ENCODE peak calls at places on chromosome 12, in nine cellular contexts. H is adrenal gland, N is BJ, G is left ventricle myocardium inferior, O is ovary, Y is mammary epithelial cell, X is RWPE2, W is cardiac fibroblast, C is IMR-90. S is an unnamed sample.

GRCh38 chr12:54472494-54473262 is 724 bp downstream of the GTSF1 start:
- DNase-seq in W (no peak), C (no peak), G (no peak), X (no peak), O (no peak), Y (no peak), N (no peak), H (no peak), S (no peak)

GRCh38 chr12:51941011-51941561 is 10.4 kb upstream of the ACVR1B start:
- DNase-seq in W (peak), C (peak), Y (no peak), N (no peak), G (no peak), X (no peak), O (no peak), H (peak), S (peak)

GRCh38 chr12:4274396-4274959 is 916 bp downstream of the CCND2 start:
- DNase-seq in X (no peak), W (peak), N (no peak), Y (peak), G (no peak), H (no peak), C (no peak), O (no peak), S (no peak)

GRCh38 chr12:132345126-132345525 is 15.7 kb upstream of the GALNT9 start:
- DNase-seq in Y (no peak), C (no peak), W (no peak), X (no peak), H (no peak), O (no peak), N (no peak), G (no peak), S (no peak)

GRCh38 chr12:41023836-41024235 is 164.3 kb upstream of the PDZRN4 start:
- DNase-seq in H (no peak), Y (no peak), X (no peak), O (no peak), N (no peak), C (no peak), W (no peak), G (no peak), S (no peak)

GRCh38 chr12:7588703-7589329 is 76.9 kb downstream of the APOBEC1 start:
- DNase-seq in G (no peak), W (peak), H (peak), O (no peak), Y (peak), C (peak), N (no peak), X (no peak), S (peak)

GRCh38 chr12:131209082-131210070 is 255.7 kb downstream of the ADGRD1 start:
- DNase-seq in C (no peak), W (no peak), Y (no peak), X (no peak), N (no peak), O (no peak), G (no peak), H (no peak), S (no peak)

GRCh38 chr12:113135178-113136127 is at the start of gene RASAL1:
- DNase-seq in G (no peak), Y (peak), H (peak), N (no peak), C (no peak), X (no peak), O (no peak), W (no peak), S (peak)

GRCh38 chr12:92030618-92031017 is 115.0 kb downstream of the BTG1 start:
- DNase-seq in O (peak), Y (peak), W (peak), H (peak), N (no peak), C (peak), G (no peak), X (no peak), S (no peak)

GRCh38 chr12:2934371-2934770 is 24.8 kb upstream of the TEAD4 start:
- DNase-seq in W (no peak), X (no peak), N (no peak), G (no peak), H (no peak), C (no peak), Y (no peak), O (no peak), S (no peak)

GRCh38 chr12:110355080-110355479 is 48.4 kb downstream of the ANAPC7 start:
- DNase-seq in N (no peak), X (no peak), H (peak), C (no peak), G (no peak), W (no peak), Y (no peak), O (no peak), S (peak)

GRCh38 chr12:63042646-63043045 is 107.7 kb upstream of the PPM1H start:
- DNase-seq in C (peak), Y (no peak), G (no peak), H (no peak), N (no peak), W (peak), O (no peak), X (no peak), S (peak)

GRCh38 chr12:120709976-120710804 is at the start of gene UNC119B:
- DNase-seq in Y (peak), C (peak), X (no peak), G (peak), N (no peak), W (peak), O (peak), H (peak), S (peak)

GRCh38 chr12:20624718-20625117 is 70.4 kb upstream of the SLCO1C1 start:
- DNase-seq in W (peak), X (no peak), Y (no peak), G (no peak), O (peak), H (no peak), N (no peak), C (peak), S (peak)
- TF ChIP-seq CTCF in W (peak), X (peak), Y (no peak), G (peak), O (no peak), H (no peak), N (peak), C (peak), S (peak)

DNA sequence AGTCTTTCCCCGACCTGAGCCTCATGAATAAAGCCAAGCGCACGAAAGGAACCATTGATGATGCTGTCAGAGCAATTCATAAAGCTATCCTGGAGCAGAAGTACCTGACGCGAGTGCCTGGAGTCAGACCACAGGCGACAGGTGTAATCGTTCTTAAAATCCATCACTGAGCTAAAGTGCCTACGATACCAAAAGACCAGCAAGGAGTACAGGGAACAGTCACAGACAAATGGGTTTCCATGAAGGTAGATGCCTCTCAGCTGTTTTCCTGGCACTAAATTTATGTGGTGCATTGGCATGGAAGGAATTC is 1.4 kb upstream of the PCED1B start:
- DNase-seq in N (no peak), H (no peak), O (no peak), X (no peak), Y (no peak), G (no peak), W (no peak), C (no peak), S (no peak)
- H3K4me3 ChIP-seq in N (peak), H (no peak), O (peak), X (peak), Y (peak), G (peak), W (no peak), C (peak), S (peak)

GRCh38 chr12:57460457-57461325 is 1.1 kb downstream of the GLI1 start:
- DNase-seq in W (no peak), O (no peak), H (no peak), X (no peak), N (no peak), G (no peak), C (no peak), Y (no peak), S (peak)
- TF ChIP-seq CTCF in W (no peak), O (no peak), H (no peak), X (no peak), N (peak), G (no peak), C (no peak), Y (no peak), S (no peak)

DNA sequence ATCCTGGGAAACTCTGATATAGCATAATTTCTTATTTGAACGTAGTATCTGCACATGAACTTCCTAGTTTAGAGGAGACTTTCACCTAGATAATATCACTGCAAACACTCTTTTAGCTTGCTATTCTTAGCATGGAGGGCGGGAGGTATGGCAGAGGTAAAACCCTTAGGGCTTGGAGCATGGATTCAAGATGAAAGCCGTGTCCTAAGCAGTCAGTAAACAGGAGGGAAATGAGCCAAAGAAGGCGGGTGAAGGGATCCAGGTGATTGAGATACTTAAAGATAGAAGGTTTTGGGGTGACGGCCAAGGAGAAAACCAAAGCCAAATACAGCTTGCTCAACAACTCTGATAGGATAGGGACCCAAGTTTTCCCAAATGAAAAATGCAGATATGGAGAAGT is 107.1 kb upstream of the BCAT1 start:
- DNase-seq in X (no peak), N (no peak), W (no peak), H (no peak), G (no peak), O (no peak), Y (peak), C (no peak), S (peak)
- H3K4me3 ChIP-seq in X (no peak), N (no peak), W (no peak), H (no peak), G (no peak), O (no peak), Y (no peak), C (no peak), S (no peak)

GRCh38 chr12:13169255-13169654 is 27.3 kb upstream of the EMP1 start:
- DNase-seq in Y (no peak), G (no peak), W (no peak), C (no peak), X (no peak), H (no peak), O (no peak), N (no peak), S (no peak)

GRCh38 chr12:13170892-13171490 is 25.5 kb upstream of the EMP1 start:
- DNase-seq in C (peak), W (no peak), H (no peak), Y (no peak), X (no peak), G (no peak), N (no peak), O (no peak), S (no peak)

GRCh38 chr12:13173537-13173936 is 23.0 kb upstream of the EMP1 start:
- DNase-seq in Y (peak), O (peak), N (peak), G (peak), H (peak), X (peak), C (peak), W (peak), S (peak)

GRCh38 chr12:13173012-13173441 is 23.5 kb upstream of the EMP1 start:
- DNase-seq in W (peak), H (no peak), Y (no peak), C (peak), G (no peak), O (no peak), N (peak), X (no peak), S (peak)

GRCh38 chr12:13171921-13172859 is 24.3 kb upstream of the EMP1 start:
- DNase-seq in H (no peak), C (no peak), Y (peak), W (peak), O (no peak), G (no peak), X (peak), N (no peak), S (peak)
- TF ChIP-seq CTCF in H (no peak), C (no peak), Y (no peak), W (no peak), O (no peak), G (no peak), X (no peak), N (no peak), S (no peak)

GRCh38 chr12:68788554-68789143 is 19.3 kb upstream of the MDM2 start:
- DNase-seq in H (no peak), G (no peak), Y (no peak), W (no peak), O (no peak), C (no peak), N (no peak), X (no peak), S (no peak)

GRCh38 chr12:68785358-68785757 is 22.6 kb upstream of the MDM2 start:
- DNase-seq in Y (peak), N (no peak), X (no peak), W (peak), H (peak), C (peak), G (no peak), O (no peak), S (peak)

GRCh38 chr12:68784015-68784414 is 24.0 kb upstream of the MDM2 start:
- DNase-seq in H (peak), G (no peak), W (peak), N (no peak), O (no peak), Y (no peak), X (no peak), C (no peak), S (no peak)

GRCh38 chr12:68786929-68787328 is 21.0 kb upstream of the MDM2 start:
- DNase-seq in Y (no peak), H (no peak), G (no peak), X (no peak), W (no peak), O (no peak), N (no peak), C (no peak), S (no peak)

DNA sequence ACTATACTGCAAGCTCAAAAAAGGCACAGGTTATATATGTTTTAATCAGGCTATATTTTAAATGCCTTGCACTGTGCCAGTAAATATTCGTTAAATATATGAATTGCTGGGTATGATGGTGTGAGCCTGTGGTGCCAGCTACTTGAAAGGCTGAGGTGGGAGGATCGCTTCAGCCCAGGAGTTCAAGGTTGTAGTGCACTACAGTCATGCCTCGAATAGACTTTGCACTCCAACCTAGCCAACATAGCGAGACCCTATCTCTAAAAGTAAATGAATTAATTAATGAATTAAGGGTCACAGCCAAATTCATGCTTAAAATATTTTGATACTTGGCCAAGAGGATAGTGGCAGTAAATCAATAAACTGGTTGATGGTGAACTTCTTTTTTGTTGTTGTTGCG is 22.2 kb upstream of the MDM2 start:
- DNase-seq in O (no peak), N (no peak), G (no peak), H (peak), X (no peak), W (no peak), Y (no peak), C (no peak), S (no peak)
- H3K4me3 ChIP-seq in O (no peak), N (no peak), G (no peak), H (no peak), X (no peak), W (no peak), Y (no peak), C (no peak), S (no peak)

GRCh38 chr12:47364251-47364650 is 284.5 kb upstream of the AMIGO2 start:
- DNase-seq in G (no peak), C (no peak), H (no peak), X (no peak), O (no peak), W (no peak), Y (no peak), N (no peak), S (no peak)

GRCh38 chr12:47360771-47361388 is 281.1 kb upstream of the AMIGO2 start:
- DNase-seq in N (no peak), X (no peak), C (no peak), W (no peak), O (no peak), G (no peak), H (no peak), Y (no peak), S (no peak)

GRCh38 chr12:47366203-47366978 is 286.6 kb upstream of the AMIGO2 start:
- DNase-seq in X (no peak), C (no peak), H (no peak), Y (no peak), W (no peak), O (no peak), G (no peak), N (no peak), S (no peak)

GRCh38 chr12:47362131-47362686 is 282.4 kb upstream of the AMIGO2 start:
- DNase-seq in H (no peak), Y (no peak), C (no peak), N (no peak), W (no peak), X (no peak), G (no peak), O (no peak), S (no peak)

GRCh38 chr12:47361389-47362031 is 281.8 kb upstream of the AMIGO2 start:
- DNase-seq in H (no peak), X (no peak), C (no peak), N (no peak), G (no peak), O (peak), W (no peak), Y (peak), S (peak)
- TF ChIP-seq CTCF in H (no peak), X (peak), C (no peak), N (no peak), G (no peak), O (no peak), W (no peak), Y (no peak), S (peak)

DNA sequence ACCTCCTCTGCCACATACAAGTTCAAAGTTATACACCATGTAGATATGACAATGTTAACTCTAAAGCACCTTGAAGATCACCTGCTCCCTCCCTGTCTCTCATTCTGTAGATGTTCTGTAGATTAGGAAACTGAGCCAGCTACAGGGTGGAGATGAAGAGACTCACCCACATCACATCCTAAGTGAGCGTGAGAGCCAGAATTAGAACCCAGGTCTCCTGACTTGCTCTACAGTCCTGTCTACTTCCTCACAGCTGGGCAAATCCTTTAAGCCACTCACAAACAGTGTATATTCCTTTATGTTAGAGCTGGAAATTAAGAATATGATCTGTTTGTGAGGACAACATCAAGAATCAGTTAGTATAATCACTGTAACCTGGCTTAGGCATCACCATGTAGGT is 1.8 kb downstream of the APPL2 start:
- DNase-seq in X (no peak), O (no peak), H (no peak), N (no peak), Y (no peak), G (no peak), C (no peak), W (no peak), S (no peak)
- H3K4me3 ChIP-seq in X (no peak), O (peak), H (no peak), N (peak), Y (peak), G (peak), C (peak), W (no peak), S (no peak)